ENCODE peak calls at places on chromosomes 16 and 17, in eight cellular contexts. K is NCI-H345; X is NT2/D1; A is cardiac fibroblast; Y is activated CD4-positive, alpha-beta T cell treated with anti-CD3 and anti-CD28 coated beads for 1 hour; W is activated CD4-positive, alpha-beta memory T cell treated with anti-CD3 and anti-CD28 coated beads, Interleukin-2, amount 10 ng/mL, durations not matched to agents 7 days and 5 days; C is germinal center; H is astrocyte of the spinal cord. Q is an unnamed sample.

GRCh38 chr16:15876503-15876902 is 11.9 kb downstream of the CEP20 start:
- DNase-seq in K (no peak), X (no peak), A (no peak), Y (no peak), W (no peak), C (no peak), H (no peak), Q (no peak)

GRCh38 chr16:84044108-84044488 is 1.5 kb upstream of the SLC38A8 start:
- DNase-seq in K (no peak), X (peak; percentile 36), A (peak; percentile 48), Y (no peak), W (no peak), C (no peak), H (no peak), Q (no peak)

GRCh38 chr17:5662409-5663150 is 78.3 kb upstream of the NLRP1 start:
- DNase-seq in K (no peak), X (no peak), A (no peak), Y (no peak), W (no peak), C (no peak), H (no peak), Q (no peak)

GRCh38 chr17:79433396-79433795 is 177.5 kb downstream of the RBFOX3 start:
- DNase-seq in K (no peak), X (no peak), A (no peak), Y (no peak), W (no peak), C (no peak), H (no peak), Q (no peak)

GRCh38 chr17:17694229-17695081 is 13.2 kb downstream of the RAI1 start:
- DNase-seq in K (peak; percentile 64), X (no peak), A (peak; percentile 62), Y (peak; percentile 59), W (peak; percentile 76), C (peak; percentile 87), H (peak; percentile 78), Q (peak; percentile 57)

GRCh38 chr17:63694974-63695773 is 4.8 kb downstream of the LIMD2 start:
- DNase-seq in K (no peak), X (no peak), A (no peak), Y (no peak), W (no peak), C (peak; percentile 39), H (no peak), Q (no peak)

GRCh38 chr17:65359016-65359415 is 202.4 kb downstream of the AXIN2 start:
- DNase-seq in K (no peak), X (no peak), A (peak; percentile 88), Y (no peak), W (no peak), C (no peak), H (peak; percentile 82), Q (peak; percentile 90)

GRCh38 chr16:75172578-75172977 is 24.3 kb downstream of the ZFP1 start:
- DNase-seq in K (no peak), X (no peak), A (no peak), Y (no peak), W (no peak), C (no peak), H (no peak), Q (no peak)

GRCh38 chr17:1577186-1577585 is 14.6 kb upstream of the PITPNA start:
- DNase-seq in K (no peak), X (no peak), A (peak; percentile 92), Y (no peak), W (no peak), C (no peak), H (peak; percentile 87), Q (peak; percentile 83)

GRCh38 chr17:39696731-39697130 is 3.1 kb upstream of the ERBB2 start:
- DNase-seq in K (no peak), X (no peak), A (no peak), Y (no peak), W (no peak), C (no peak), H (no peak), Q (no peak)

GRCh38 chr17:48541574-48542113 is 3.3 kb downstream of the HOXB2 start:
- DNase-seq in K (peak; percentile 69), X (no peak), A (peak; percentile 75), Y (peak; percentile 35), W (peak; percentile 47), C (peak; percentile 47), H (peak; percentile 77), Q (peak; percentile 51)

GRCh38 chr17:57089391-57089790 is 4.3 kb downstream of the AKAP1 start:
- DNase-seq in K (no peak), X (no peak), A (no peak), Y (no peak), W (no peak), C (no peak), H (no peak), Q (no peak)

GRCh38 chr16:89693931-89694783 is 7.3 kb downstream of the SPATA2L start:
- DNase-seq in K (no peak), X (no peak), A (no peak), Y (no peak), W (no peak), C (no peak), H (no peak), Q (no peak)

GRCh38 chr17:9199474-9200196 is 178.3 kb downstream of the NTN1 start:
- DNase-seq in K (no peak), X (no peak), A (no peak), Y (no peak), W (no peak), C (no peak), H (no peak), Q (no peak)

GRCh38 chr16:4086153-4086552 is 30.1 kb downstream of the ADCY9 start:
- DNase-seq in K (no peak), X (no peak), A (no peak), Y (no peak), W (no peak), C (no peak), H (no peak), Q (no peak)

GRCh38 chr17:10088444-10088843 is 110.0 kb downstream of the GAS7 start:
- DNase-seq in K (no peak), X (no peak), A (no peak), Y (no peak), W (no peak), C (no peak), H (no peak), Q (no peak)

GRCh38 chr17:19424934-19425868 is 14.2 kb downstream of the RNF112 start:
- DNase-seq in K (no peak), X (no peak), A (peak; percentile 58), Y (no peak), W (no peak), C (no peak), H (no peak), Q (no peak)

GRCh38 chr16:79595916-79596450 is 4.6 kb downstream of the MAF start:
- DNase-seq in K (no peak), X (no peak), A (no peak), Y (no peak), W (no peak), C (no peak), H (no peak), Q (no peak)

GRCh38 chr17:14325618-14326167 is 24.8 kb downstream of the HS3ST3B1 start:
- DNase-seq in K (no peak), X (no peak), A (no peak), Y (no peak), W (no peak), C (no peak), H (no peak), Q (no peak)

GRCh38 chr17:32283745-32284207 is 18.1 kb downstream of the RHBDL3 start:
- DNase-seq in K (no peak), X (no peak), A (peak; percentile 20), Y (no peak), W (no peak), C (peak; percentile 54), H (no peak), Q (peak; percentile 18)

GRCh38 chr17:83109793-83110645 is 30.6 kb downstream of the METRNL start:
- DNase-seq in K (no peak), X (no peak), A (peak; percentile 97), Y (no peak), W (no peak), C (no peak), H (peak; percentile 93), Q (peak; percentile 94)

GRCh38 chr17:59399914-59400313 is 68.5 kb downstream of the YPEL2 start:
- DNase-seq in K (no peak), X (no peak), A (no peak), Y (no peak), W (no peak), C (no peak), H (no peak), Q (no peak)

GRCh38 chr17:70865993-70866804 is 696.9 kb downstream of the KCNJ2 start:
- DNase-seq in K (no peak), X (no peak), A (no peak), Y (no peak), W (no peak), C (no peak), H (no peak), Q (no peak)

GRCh38 chr16:3158498-3159314 is 23.9 kb downstream of the ZNF213 start:
- DNase-seq in K (peak; percentile 95), X (no peak), A (peak; percentile 91), Y (peak; percentile 91), W (peak; percentile 96), C (peak; percentile 90), H (peak; percentile 88), Q (peak; percentile 87)

GRCh38 chr17:37779554-37779953 is 34.7 kb upstream of the HNF1B start:
- DNase-seq in K (no peak), X (no peak), A (peak; percentile 74), Y (no peak), W (no peak), C (no peak), H (peak; percentile 54), Q (no peak)

GRCh38 chr16:79776243-79776884 is 175.8 kb upstream of the MAF start:
- DNase-seq in K (no peak), X (no peak), A (peak; percentile 60), Y (no peak), W (no peak), C (no peak), H (peak; percentile 60), Q (no peak)

GRCh38 chr16:31876955-31877828 is 3.6 kb downstream of the ZNF267 start:
- DNase-seq in K (no peak), X (no peak), A (peak; percentile 96), Y (no peak), W (peak; percentile 60), C (no peak), H (peak; percentile 93), Q (no peak)

GRCh38 chr17:46135126-46135812 is 58.0 kb downstream of the KANSL1 start:
- DNase-seq in K (no peak), X (no peak), A (no peak), Y (no peak), W (no peak), C (no peak), H (no peak), Q (no peak)

GRCh38 chr17:350706-351435 is 1.7 kb downstream of the RPH3AL start:
- DNase-seq in K (no peak), X (no peak), A (peak; percentile 53), Y (no peak), W (no peak), C (no peak), H (no peak), Q (no peak)

GRCh38 chr16:66800856-66801255 is 528 bp downstream of the TERB1 start:
- DNase-seq in K (no peak), X (no peak), A (no peak), Y (no peak), W (no peak), C (no peak), H (no peak), Q (no peak)

GRCh38 chr16:53913082-53913870 is 209.3 kb downstream of the FTO start:
- DNase-seq in K (peak; percentile 28), X (no peak), A (peak; percentile 97), Y (no peak), W (peak; percentile 18), C (no peak), H (peak; percentile 89), Q (no peak)

GRCh38 chr17:8163978-8164814 is 1.4 kb upstream of the VAMP2 start:
- DNase-seq in K (peak; percentile 51), X (no peak), A (peak; percentile 61), Y (no peak), W (peak; percentile 85), C (no peak), H (no peak), Q (no peak)

GRCh38 chr16:10113248-10113647 is 69.0 kb downstream of the GRIN2A start:
- DNase-seq in K (no peak), X (no peak), A (no peak), Y (no peak), W (no peak), C (no peak), H (no peak), Q (no peak)

Q was measured in T1000.